ENCODE peak calls at places on chromosomes 7 and 10, in five cellular contexts. A, D, E, U and F are unnamed samples.

GRCh38 chr10:24435374-24435773 is 226.4 kb downstream of the KIAA1217 start:
- DNase-seq in E (no peak), A (no peak), D (no peak), U (no peak), F (no peak)

GRCh38 chr7:36283711-36284130 is 105.9 kb upstream of the ANLN start:
- DNase-seq in E (no peak), A (peak; percentile 43), D (peak; percentile 34), U (peak; percentile 90), F (peak; percentile 48)

GRCh38 chr10:114716811-114717404 is 58.8 kb upstream of the ABLIM1 start:
- DNase-seq in A (no peak), U (no peak), E (no peak), D (no peak), F (no peak)

GRCh38 chr7:12431886-12432285 is 28.2 kb upstream of the VWDE start:
- DNase-seq in A (peak; percentile 72), E (no peak), U (no peak), D (no peak), F (no peak)

GRCh38 chr10:36018996-36019395 is 376.9 kb upstream of the FZD8 start:
- DNase-seq in D (no peak), E (no peak), U (no peak), A (no peak), F (no peak)

GRCh38 chr7:106059556-106059955 is 52.6 kb downstream of the SYPL1 start:
- DNase-seq in E (no peak), A (peak; percentile 2), U (no peak), D (no peak), F (no peak)

GRCh38 chr7:65254061-65254460 is 119.6 kb upstream of the ZNF92 start:
- DNase-seq in E (no peak), U (no peak), A (no peak), D (no peak), F (no peak)

GRCh38 chr10:93752761-93753160 is 5.0 kb upstream of the LGI1 start:
- DNase-seq in E (peak; percentile 70), A (no peak), D (no peak), U (no peak), F (no peak)

GRCh38 chr10:108490931-108491330 is 1326.4 kb upstream of the SORCS1 start:
- DNase-seq in U (no peak), D (no peak), E (no peak), A (no peak), F (no peak)

GRCh38 chr10:100743626-100744135 is 1.7 kb upstream of the PAX2 start:
- DNase-seq in D (no peak), E (peak; percentile 85), A (peak; percentile 52), U (peak; percentile 49), F (peak; percentile 54)

GRCh38 chr7:135320277-135320676 is 86.6 kb downstream of the STRA8 start:
- DNase-seq in E (peak; percentile 44), D (peak; percentile 81), A (peak; percentile 79), U (peak; percentile 57), F (peak; percentile 69)

GRCh38 chr7:96719164-96719563 is 9.5 kb upstream of the SEM1 start:
- DNase-seq in A (no peak), D (no peak), E (no peak), U (no peak), F (no peak)

GRCh38 chr7:158827411-158828342 is 1.6 kb downstream of the ESYT2 start:
- DNase-seq in A (no peak), D (no peak), E (peak; percentile 63), U (no peak), F (no peak)

GRCh38 chr10:71912431-71912830 is 51.8 kb upstream of the CHST3 start:
- DNase-seq in E (peak; percentile 35), A (no peak), D (no peak), U (no peak), F (no peak)

GRCh38 chr7:48376263-48376662 is 205.0 kb downstream of the ABCA13 start:
- DNase-seq in D (peak; percentile 48), E (no peak), U (no peak), A (no peak), F (no peak)

GRCh38 chr7:10436302-10436701 is 537.4 kb upstream of the PHF14 start:
- DNase-seq in E (no peak), D (no peak), U (no peak), A (no peak), F (no peak)

GRCh38 chr7:89023146-89023545 is 227.6 kb upstream of the TEX47 start:
- DNase-seq in A (no peak), E (no peak), D (no peak), U (no peak), F (no peak)

GRCh38 chr7:78139335-78139734 is 340.8 kb downstream of the PHTF2 start:
- DNase-seq in D (no peak), U (no peak), A (no peak), E (no peak), F (no peak)

GRCh38 chr10:52194188-52194587 is 119.9 kb upstream of the DKK1 start:
- DNase-seq in D (no peak), E (no peak), U (no peak), A (no peak), F (no peak)

GRCh38 chr7:116173051-116174028 is 37.0 kb upstream of the TES start:
- DNase-seq in U (no peak), A (no peak), E (peak; percentile 73), D (peak; percentile 46), F (no peak)

GRCh38 chr7:41005381-41005901 is 697.4 kb downstream of the INHBA start:
- DNase-seq in U (no peak), D (peak; percentile 41), A (no peak), E (peak; percentile 35), F (no peak)

GRCh38 chr7:136020556-136020955 is 43.4 kb upstream of the MTPN start:
- DNase-seq in E (no peak), U (no peak), A (no peak), D (no peak), F (no peak)

DNA sequence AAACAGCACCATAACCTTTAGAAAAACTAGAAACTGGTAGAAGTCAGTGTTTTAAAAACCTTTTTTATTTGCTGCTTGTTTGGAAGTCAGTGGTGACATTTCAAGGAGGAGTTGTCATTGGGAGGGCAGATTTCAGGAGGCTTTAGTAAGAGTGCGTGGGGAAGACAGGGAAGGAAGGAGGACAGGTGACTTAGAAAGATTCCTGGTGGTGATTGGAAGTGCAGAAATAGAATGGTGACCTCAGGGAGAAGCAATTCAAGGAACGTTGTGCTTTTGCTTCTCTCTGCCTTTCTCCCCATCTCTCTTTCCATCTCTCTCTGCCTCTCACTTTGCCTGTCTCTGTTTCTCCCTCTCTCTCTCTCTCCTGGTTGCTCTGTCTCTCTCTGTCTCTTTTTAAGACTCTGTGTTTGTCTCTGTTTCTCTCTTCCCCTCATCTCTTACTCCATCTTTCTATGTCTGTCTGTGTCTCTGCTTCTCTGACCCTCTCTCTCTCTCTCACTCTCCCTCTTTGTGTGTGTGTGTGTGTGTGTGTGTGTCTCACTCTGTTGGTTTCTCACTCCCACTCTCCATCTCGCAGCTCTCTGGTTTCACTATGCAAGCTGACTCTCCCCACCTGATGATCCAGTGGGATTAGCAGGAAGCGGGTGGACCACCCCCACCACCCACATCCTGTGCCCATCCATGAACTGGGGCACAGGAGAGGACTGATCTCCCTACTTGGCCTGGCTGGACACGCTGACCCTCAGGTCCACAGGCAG is 10.9 kb upstream of the PFKP start:
- DNase-seq in D (no peak), U (no peak), E (no peak), A (no peak), F (no peak)
- TF ChIP-seq CTCF in D (no peak), U (no peak), E (no peak), A (no peak), F (no peak)

DNA sequence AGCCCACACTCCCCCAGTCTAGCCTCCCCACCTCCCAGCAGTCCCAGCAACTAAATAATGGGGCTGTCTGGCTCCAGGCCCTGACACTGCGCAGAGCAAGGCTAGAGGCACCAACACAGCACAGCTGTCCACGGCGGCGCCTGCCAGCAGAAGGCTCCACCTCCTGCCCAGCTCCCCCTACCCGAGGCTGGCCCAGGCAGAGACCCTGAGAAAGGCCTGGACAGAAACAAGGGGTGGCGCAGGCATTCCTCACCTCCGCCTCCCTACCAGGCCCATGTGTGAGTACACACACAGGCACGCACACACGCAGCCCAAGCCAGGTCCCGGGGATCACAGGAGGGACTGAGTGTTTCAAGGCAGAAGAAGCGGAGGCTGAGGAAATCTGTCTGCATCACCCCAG is 6.0 kb downstream of the KCNH2 start:
- DNase-seq in A (no peak), D (no peak), E (no peak), U (no peak), F (peak; percentile 69)
- TF ChIP-seq EP300 in A (no peak), D (no peak), E (no peak), U (no peak), F (no peak)

GRCh38 chr10:91603173-91603572 is 29.7 kb downstream of the PPP1R3C start:
- DNase-seq in D (no peak), U (no peak), E (no peak), A (no peak), F (no peak)

GRCh38 chr10:91604936-91605534 is 27.8 kb downstream of the PPP1R3C start:
- DNase-seq in U (no peak), E (peak; percentile 48), D (no peak), A (no peak), F (no peak)

GRCh38 chr10:91603931-91604331 is 28.9 kb downstream of the PPP1R3C start:
- DNase-seq in U (no peak), E (peak; percentile 54), D (no peak), A (no peak), F (no peak)

GRCh38 chr10:91605968-91606367 is 26.9 kb downstream of the PPP1R3C start:
- DNase-seq in U (no peak), D (no peak), A (no peak), E (no peak), F (no peak)

DNA sequence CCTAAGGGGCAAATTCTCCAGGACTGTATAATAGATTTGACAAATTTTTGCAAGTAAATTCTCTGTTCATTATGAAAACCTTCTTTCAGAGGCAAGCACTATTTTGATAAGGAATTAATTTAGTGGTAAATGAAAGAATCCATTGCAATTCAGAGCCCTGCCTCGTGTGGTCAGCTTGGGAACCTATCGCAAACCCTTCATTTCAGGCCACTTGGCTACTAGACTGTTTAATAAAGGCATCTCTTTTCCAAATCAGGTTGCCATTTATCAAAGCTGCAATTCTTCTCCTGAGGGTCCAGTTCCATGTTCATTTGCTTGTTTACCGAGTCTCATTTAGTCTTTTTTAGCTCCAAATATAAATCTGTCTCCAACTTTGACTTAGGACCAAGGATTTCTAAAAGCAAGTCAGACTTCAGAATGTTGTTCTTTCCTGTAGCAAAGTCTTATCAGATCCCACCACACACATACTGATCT is 28.4 kb downstream of the PPP1R3C start:
- DNase-seq in A (no peak), U (no peak), E (no peak), D (no peak), F (no peak)
- TF ChIP-seq CTCF in A (no peak), U (no peak), E (no peak), D (no peak), F (no peak)

DNA sequence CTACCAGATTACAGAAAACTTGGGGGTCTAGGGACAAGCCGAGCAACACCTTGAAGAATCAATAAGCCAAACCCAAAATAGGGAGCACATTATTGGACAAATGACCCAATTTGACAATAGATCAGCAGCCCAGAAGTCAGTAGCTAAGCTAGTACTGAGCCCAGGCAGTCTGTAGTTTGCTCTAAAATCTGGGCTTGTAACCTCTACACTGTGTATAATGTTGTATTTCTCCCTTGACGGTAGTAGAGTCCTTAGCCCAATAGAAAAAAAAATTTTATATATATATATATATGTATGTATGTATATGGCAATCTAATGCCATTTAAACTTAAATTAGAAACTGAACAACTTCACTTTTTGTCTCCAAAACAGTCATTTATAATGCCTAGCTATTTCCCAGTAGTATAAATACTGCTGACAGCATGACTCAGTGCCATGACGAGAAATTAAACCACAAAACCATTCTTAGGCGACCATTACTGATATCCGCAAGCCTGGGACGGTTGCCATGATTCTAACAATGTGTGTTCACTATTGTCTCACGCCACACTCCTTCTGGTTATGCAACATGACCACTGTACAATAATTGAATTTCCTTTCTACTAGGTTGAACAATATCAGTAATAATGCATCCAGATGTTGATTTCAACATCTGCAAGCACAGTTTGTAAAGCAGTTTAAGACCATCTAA is 110.5 kb downstream of the IPMK start:
- DNase-seq in E (peak; percentile 47), D (no peak), U (no peak), A (peak; percentile 46), F (no peak)
- TF ChIP-seq EP300 in E (no peak), D (no peak), U (no peak), A (no peak), F (no peak)